ENCODE peak calls at places on chromosomes 13 and 19, in five cellular contexts. R is pancreas, T is left ventricle myocardium inferior, P is fibroblast of mammary gland, D is osteocyte. U is an unnamed sample.

GRCh38 chr19:24054044-24054935 is 32.7 kb upstream of the ZNF254 start:
- DNase-seq in R (no peak), T (no peak), P (peak; percentile 96), D (no peak), U (no peak)

GRCh38 chr19:8109455-8109854 is 39.9 kb downstream of the FBN3 start:
- DNase-seq in R (no peak), T (no peak), P (no peak), D (no peak), U (no peak)

GRCh38 chr13:37395544-37395943 is 203.0 kb downstream of the POSTN start:
- DNase-seq in R (no peak), T (no peak), P (no peak), D (no peak), U (no peak)

GRCh38 chr19:44737238-44738160 is 11.0 kb upstream of the BCL3 start:
- DNase-seq in R (no peak), T (no peak), P (peak; percentile 91), D (no peak), U (no peak)

GRCh38 chr19:38831142-38831605 is 420 bp downstream of the ECH1 start:
- DNase-seq in R (peak; percentile 88), T (peak; percentile 76), P (peak; percentile 94), D (no peak), U (peak; percentile 74)

GRCh38 chr13:43815204-43815603 is 28.4 kb upstream of the ENOX1 start:
- DNase-seq in R (no peak), T (no peak), P (peak; percentile 29), D (no peak), U (no peak)

GRCh38 chr13:64778002-64778401 is 2452.1 kb downstream of the PCDH9 start:
- DNase-seq in R (no peak), T (no peak), P (no peak), D (no peak), U (no peak)

GRCh38 chr13:51643882-51644281 is 59.6 kb downstream of the WDFY2 start:
- DNase-seq in R (no peak), T (no peak), P (peak; percentile 95), D (no peak), U (no peak)

GRCh38 chr19:2902590-2903218 is 2.0 kb downstream of the ZNF57 start:
- DNase-seq in R (no peak), T (no peak), P (no peak), D (no peak), U (no peak)

GRCh38 chr19:40549007-40549708 is 27.5 kb upstream of the SHKBP1 start:
- DNase-seq in R (peak; percentile 84), T (peak; percentile 50), P (peak; percentile 40), D (no peak), U (no peak)

GRCh38 chr13:32427852-32428580 is at the start of gene N4BP2L1:
- DNase-seq in R (peak; percentile 89), T (peak; percentile 64), P (peak; percentile 37), D (no peak), U (no peak)

GRCh38 chr19:5774921-5775320 is 9.6 kb downstream of the PRR22 start:
- DNase-seq in R (no peak), T (no peak), P (peak; percentile 34), D (no peak), U (no peak)

GRCh38 chr13:94550030-94550738 is 45.8 kb downstream of the TGDS start:
- DNase-seq in R (no peak), T (no peak), P (peak; percentile 52), D (no peak), U (no peak)

GRCh38 chr13:70339738-70340137 is 231.5 kb upstream of the KLHL1 start:
- DNase-seq in R (no peak), T (no peak), P (no peak), D (no peak), U (no peak)

GRCh38 chr13:105087941-105088340 is 1447.5 kb downstream of the EFNB2 start:
- DNase-seq in R (no peak), T (no peak), P (no peak), D (no peak), U (no peak)

GRCh38 chr13:105960326-105960725 is 575.1 kb downstream of the EFNB2 start:
- DNase-seq in R (no peak), T (no peak), P (no peak), D (no peak), U (no peak)

GRCh38 chr13:106649495-106649894 is 81.6 kb upstream of the ARGLU1 start:
- DNase-seq in R (no peak), T (no peak), P (no peak), D (no peak), U (no peak)

GRCh38 chr19:46367434-46367833 is 20.5 kb downstream of the PPP5C start:
- DNase-seq in R (no peak), T (no peak), P (no peak), D (no peak), U (no peak)

GRCh38 chr19:3721131-3721899 is 13.1 kb downstream of the TJP3 start:
- DNase-seq in R (peak; percentile 99), T (peak; percentile 66), P (peak; percentile 69), D (peak; percentile 95), U (peak; percentile 93)

GRCh38 chr19:38841787-38842438 is 7.9 kb downstream of the HNRNPL start:
- DNase-seq in R (peak; percentile 55), T (no peak), P (no peak), D (no peak), U (no peak)

GRCh38 chr13:106114981-106115554 is 420.4 kb downstream of the EFNB2 start:
- DNase-seq in R (no peak), T (no peak), P (peak; percentile 79), D (no peak), U (no peak)

GRCh38 chr19:40530091-40530901 is 46.4 kb upstream of the SHKBP1 start:
- DNase-seq in R (peak; percentile 63), T (no peak), P (no peak), D (no peak), U (no peak)

GRCh38 chr19:2424686-2425621 is 2.4 kb downstream of the TIMM13 start:
- DNase-seq in R (peak; percentile 90), T (peak; percentile 43), P (peak; percentile 74), D (peak; percentile 93), U (no peak)

GRCh38 chr13:101283782-101284181 is 132.5 kb downstream of the NALCN start:
- DNase-seq in R (no peak), T (no peak), P (no peak), D (no peak), U (no peak)
- TF ChIP-seq CTCF in R (no peak), T (no peak), P (no peak), D (no peak), U (no peak)

DNA sequence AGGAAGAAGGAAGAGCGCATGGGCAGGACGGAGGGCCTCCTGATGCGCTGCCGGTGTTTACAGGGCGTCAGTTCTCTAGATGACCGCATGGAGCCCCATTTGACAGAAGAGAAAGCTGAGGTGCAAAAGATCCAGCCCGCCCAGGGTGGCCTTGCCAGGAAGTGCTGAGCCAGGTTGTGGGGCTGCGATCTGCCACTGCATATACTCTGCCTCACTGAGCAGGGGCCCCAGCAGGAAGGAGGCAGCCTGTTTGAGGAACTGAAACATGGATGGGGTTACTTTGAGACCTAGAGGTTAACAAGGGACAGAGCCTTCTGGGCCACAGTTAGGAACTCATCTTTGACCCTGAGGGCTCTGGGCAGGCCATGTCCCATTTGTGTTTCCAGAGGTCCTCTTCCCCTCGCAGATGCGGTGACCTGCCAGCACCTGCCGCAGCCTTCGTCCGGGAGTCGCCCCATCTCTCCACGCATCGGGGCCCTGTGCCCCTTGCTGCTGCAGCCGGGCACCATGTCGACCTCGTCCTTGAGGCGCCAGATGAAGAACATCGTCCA is 3.2 kb downstream of the EPN1 start:
- DNase-seq in R (peak; percentile 56), T (peak; percentile 45), P (no peak), D (no peak), U (no peak)
- TF ChIP-seq CTCF in R (no peak), T (no peak), P (no peak), D (no peak), U (no peak)

DNA sequence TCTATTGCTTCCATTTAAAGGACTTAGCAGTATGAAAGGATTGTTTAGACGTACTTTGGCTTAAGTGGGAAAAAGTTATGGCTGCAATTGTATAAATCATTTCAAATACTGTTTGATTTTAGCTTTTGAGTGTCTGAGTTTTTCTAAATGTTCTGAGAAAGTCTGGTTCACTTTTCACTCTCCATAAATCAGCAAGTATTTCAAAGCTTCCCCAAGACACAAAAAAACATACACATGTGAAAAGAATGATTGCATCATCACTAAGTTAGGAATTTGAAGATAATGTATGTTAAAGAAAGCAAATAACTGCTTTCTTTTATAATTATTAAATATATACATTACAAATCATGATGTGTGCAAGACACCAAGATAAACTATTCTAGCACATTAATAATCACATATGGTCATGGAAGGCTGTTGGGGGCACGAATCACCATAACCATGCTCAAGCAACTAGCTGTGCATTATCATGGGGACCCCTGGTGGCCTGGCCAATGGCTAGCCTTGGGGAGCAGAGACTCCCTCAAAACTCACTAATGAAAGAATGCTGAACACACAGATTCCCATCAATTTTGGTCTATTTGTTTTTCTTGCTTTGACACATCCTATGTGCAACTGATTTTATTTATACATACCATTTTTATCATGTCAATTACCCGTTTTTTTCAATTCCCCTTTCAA is 111.1 kb downstream of the MIPEP start:
- DNase-seq in R (no peak), T (no peak), P (peak; percentile 24), D (no peak), U (no peak)
- TF ChIP-seq CTCF in R (no peak), T (peak; percentile 41), P (peak; percentile 37), D (no peak), U (no peak)

GRCh38 chr13:19601749-19602725 is 31.4 kb upstream of the MPHOSPH8 start:
- DNase-seq in R (peak; percentile 84), T (peak; percentile 38), P (peak; percentile 32), D (peak; percentile 84), U (peak; percentile 78)
- TF ChIP-seq CTCF in R (peak; percentile 14), T (peak; percentile 55), P (no peak), D (peak; percentile 33), U (peak; percentile 70)

DNA sequence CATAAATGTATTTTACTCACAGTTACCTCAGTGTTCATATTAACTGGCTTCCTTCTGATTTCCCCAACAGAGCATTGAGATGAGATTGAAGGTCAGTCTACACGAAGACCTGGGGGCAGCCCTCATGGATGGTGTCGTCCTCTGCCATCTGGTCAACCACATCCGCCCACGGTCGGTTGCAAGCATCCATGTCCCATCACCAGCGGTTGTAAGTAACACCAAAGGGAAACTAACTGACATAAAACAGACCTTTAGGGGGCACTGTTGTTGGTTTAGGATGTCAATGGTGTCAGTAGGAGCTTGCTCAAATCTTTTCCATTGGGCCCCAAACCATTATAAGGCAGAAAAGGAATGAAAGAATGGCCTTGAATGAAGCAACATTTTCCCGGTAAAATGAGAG is 68.2 kb downstream of the ESD start:
- DNase-seq in R (no peak), T (no peak), P (peak; percentile 31), D (no peak), U (no peak)
- TF ChIP-seq CTCF in R (no peak), T (no peak), P (peak; percentile 20), D (no peak), U (peak; percentile 42)